ENCODE peak calls at places on chromosome 21, in six cellular contexts. H, B, O, I, X and N are unnamed samples. For H3K36me3, the result is how much of the 10 kb centered on the place peaks cover.

GRCh38 chr21:28832013-28832714 is 160.5 kb downstream of the LTN1 start:
- DNase-seq in H (peak), B (no peak), O (no peak), I (no peak), X (no peak), N (no peak)

GRCh38 chr21:39016740-39017315 is 166.4 kb downstream of the PSMG1 start:
- DNase-seq in H (no peak), B (peak), O (no peak), I (no peak), X (no peak), N (no peak)

GRCh38 chr21:28334407-28334806 is 658.3 kb downstream of the LTN1 start:
- DNase-seq in H (no peak), B (no peak), O (no peak), I (no peak), X (no peak), N (no peak)

GRCh38 chr21:41991659-41992058 is 18.5 kb downstream of the ZBTB21 start:
- DNase-seq in H (no peak), B (no peak), O (no peak), I (no peak), X (no peak), N (no peak)

GRCh38 chr21:38993561-38993960 is 187.8 kb downstream of the ETS2 start:
- DNase-seq in H (no peak), B (no peak), O (no peak), I (no peak), X (peak), N (peak)

GRCh38 chr21:36859744-36860501 is 106.5 kb downstream of the HLCS start:
- DNase-seq in H (no peak), B (peak), O (peak), I (no peak), X (peak), N (no peak)

GRCh38 chr21:43613755-43614638 is 45.3 kb downstream of the HSF2BP start:
- DNase-seq in H (no peak), B (no peak), O (no peak), I (no peak), X (no peak), N (no peak)

GRCh38 chr21:27807596-27807995 is 840.7 kb upstream of the ADAMTS5 start:
- DNase-seq in H (no peak), B (no peak), O (no peak), I (no peak), X (no peak), N (no peak)

GRCh38 chr21:36325373-36326010 is 5.5 kb downstream of the MORC3 start:
- DNase-seq in H (no peak), B (no peak), O (no peak), I (no peak), X (no peak), N (no peak)

GRCh38 chr21:40631201-40631600 is 215.8 kb downstream of the DSCAM start:
- DNase-seq in H (no peak), B (no peak), O (no peak), I (no peak), X (no peak), N (no peak)

GRCh38 chr21:35016071-35016470 is 33.0 kb downstream of the RUNX1 start:
- DNase-seq in H (no peak), B (no peak), O (no peak), I (no peak), X (no peak), N (no peak)
- H3K36me3 ChIP-seq in H (under half), B (under half), O (under half), I (under half), X (under half), N (under half)

GRCh38 chr21:45506836-45507522 is 35.3 kb downstream of the SLC19A1 start:
- DNase-seq in H (no peak), B (peak), O (peak), I (no peak), X (peak), N (no peak)

GRCh38 chr21:45504516-45505415 is 37.5 kb downstream of the SLC19A1 start:
- DNase-seq in H (no peak), B (peak), O (peak), I (no peak), X (peak), N (no peak)

GRCh38 chr21:45506241-45506817 is 35.9 kb downstream of the SLC19A1 start:
- DNase-seq in H (no peak), B (peak), O (peak), I (no peak), X (peak), N (no peak)

GRCh38 chr21:45504021-45504515 is 38.2 kb downstream of the SLC19A1 start:
- DNase-seq in H (no peak), B (peak), O (peak), I (no peak), X (peak), N (no peak)

DNA sequence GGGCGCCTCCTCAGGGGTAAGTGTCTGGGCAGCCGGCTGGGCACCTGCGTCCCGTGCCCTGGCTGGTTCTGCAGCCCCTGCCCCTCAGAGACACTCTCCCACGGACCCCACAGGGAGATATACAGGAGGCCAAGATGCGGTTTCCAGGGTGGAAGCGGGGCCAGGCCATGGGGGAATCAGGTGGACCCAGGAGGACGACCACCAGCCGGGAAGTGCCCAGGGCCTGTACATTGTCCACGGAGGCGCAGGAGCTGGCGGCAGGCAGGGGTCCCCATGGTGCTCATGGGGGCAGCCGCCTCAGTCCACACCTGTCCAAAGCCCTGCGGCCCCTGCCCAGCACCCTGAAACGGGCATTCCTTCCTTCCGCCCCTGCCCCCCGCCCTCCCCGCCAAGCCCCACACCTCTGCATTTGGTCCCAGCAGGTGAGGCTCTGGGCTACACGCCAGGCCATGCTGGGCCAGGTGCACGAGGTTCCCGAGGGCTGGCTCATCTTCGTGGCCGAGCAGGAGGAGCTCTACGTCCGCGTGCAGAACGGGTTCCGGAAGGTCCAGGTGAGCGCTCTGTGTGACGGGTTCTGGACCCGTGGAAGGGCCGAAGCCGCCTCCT is 36.7 kb downstream of the SLC19A1 start:
- DNase-seq in H (no peak), B (peak), O (peak), I (no peak), X (peak), N (no peak)
- H3K36me3 ChIP-seq in H (under half), B (under half), O (under half), I (under half), X (half or more), N (under half)

GRCh38 chr21:31952828-31953227 is 80.0 kb downstream of the HUNK start:
- DNase-seq in H (no peak), B (no peak), O (no peak), I (no peak), X (no peak), N (no peak)
- H3K36me3 ChIP-seq in H (under half), B (under half), O (under half), I (under half), X (under half), N (under half)

GRCh38 chr21:45152265-45152746 is 77.9 kb downstream of the ADARB1 start:
- DNase-seq in H (peak), B (peak), O (peak), I (peak), X (peak), N (no peak)

GRCh38 chr21:45151484-45152115 is 77.2 kb downstream of the ADARB1 start:
- DNase-seq in H (no peak), B (no peak), O (no peak), I (no peak), X (peak), N (no peak)

GRCh38 chr21:45148316-45149000 is 74.1 kb downstream of the ADARB1 start:
- DNase-seq in H (no peak), B (no peak), O (no peak), I (no peak), X (peak), N (no peak)

GRCh38 chr21:45149021-45149420 is 74.6 kb downstream of the ADARB1 start:
- DNase-seq in H (no peak), B (no peak), O (no peak), I (no peak), X (peak), N (no peak)

DNA sequence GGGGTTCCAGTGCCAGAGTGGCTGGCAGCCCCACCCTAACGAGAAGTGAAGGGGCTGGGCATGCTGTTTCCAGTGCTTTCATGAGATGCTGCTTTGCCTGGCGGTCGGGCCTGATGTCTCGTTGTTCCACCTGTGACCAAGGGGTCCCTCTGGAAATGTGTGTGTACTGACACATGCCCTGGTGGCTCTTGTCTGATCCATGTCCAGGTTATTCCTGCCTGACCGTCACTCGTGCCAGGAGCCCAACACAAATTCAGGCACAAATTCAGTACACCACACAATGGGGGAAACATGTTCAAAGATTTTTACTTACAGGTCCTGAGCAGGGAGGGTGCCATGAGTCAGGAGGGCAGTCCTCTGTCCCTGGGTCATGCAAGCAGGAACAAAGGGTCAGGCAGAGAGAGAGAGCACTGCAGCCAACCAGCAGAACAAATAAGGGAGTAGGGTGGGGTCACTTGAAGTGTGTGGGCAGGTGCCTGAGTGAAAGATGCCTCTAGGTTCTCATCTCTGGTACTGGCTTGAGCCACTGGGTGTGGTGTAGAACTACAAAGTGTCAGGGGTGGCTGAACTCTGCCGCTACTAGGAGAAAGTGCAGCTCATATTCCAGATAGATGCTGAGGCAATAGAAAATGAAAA is 76.4 kb downstream of the ADARB1 start:
- DNase-seq in H (no peak), B (no peak), O (no peak), I (no peak), X (peak), N (no peak)
- H3K36me3 ChIP-seq in H (under half), B (under half), O (under half), I (under half), X (under half), N (under half)

DNA sequence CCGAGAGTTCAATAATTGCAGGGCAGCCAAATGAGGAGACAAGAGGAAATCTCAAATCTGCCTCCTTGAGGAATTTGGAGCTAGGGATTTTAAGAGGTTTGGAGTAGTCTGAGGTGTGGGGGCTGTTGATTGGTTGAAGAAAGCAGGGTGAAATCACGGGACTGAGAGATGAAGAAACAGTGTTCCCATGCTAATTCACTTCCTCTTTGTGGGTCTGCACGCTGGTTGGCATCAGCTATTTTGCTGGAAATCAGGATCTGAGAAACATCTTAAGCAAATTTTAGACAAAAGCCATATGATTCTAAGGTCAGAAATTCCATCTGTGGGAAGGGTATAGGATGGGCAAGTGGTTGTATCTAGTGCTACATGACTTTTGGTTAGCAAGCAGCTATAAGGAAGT is 107.1 kb upstream of the PAXBP1 start:
- DNase-seq in H (no peak), B (no peak), O (no peak), I (no peak), X (no peak), N (no peak)
- H3K36me3 ChIP-seq in H (under half), B (under half), O (under half), I (under half), X (under half), N (under half)

GRCh38 chr21:45994086-45994661 is 12.6 kb downstream of the COL6A1 start:
- DNase-seq in H (no peak), B (peak), O (peak), I (no peak), X (peak), N (no peak)
- H3K36me3 ChIP-seq in H (under half), B (half or more), O (half or more), I (under half), X (half or more), N (half or more)